ENCODE peak calls at places on chromosomes 2 and 18, in four cellular contexts. L, X, Q and I are unnamed samples.

GRCh38 chr2:98324181-98324580 is 22.1 kb upstream of the CNGA3 start:
- DNase-seq in Q (no peak), L (no peak), X (no peak), I (peak; percentile 39)

GRCh38 chr2:38248246-38248645 is 128.8 kb downstream of the ATL2 start:
- DNase-seq in Q (no peak), L (no peak), X (no peak), I (no peak)

GRCh38 chr2:126370208-126370607 is 285.8 kb upstream of the GYPC start:
- DNase-seq in L (no peak), Q (no peak), X (no peak), I (no peak)

GRCh38 chr2:61177727-61178549 is 15.9 kb downstream of the C2orf74 start:
- DNase-seq in L (peak; percentile 38), Q (no peak), X (no peak), I (no peak)

GRCh38 chr2:153403937-153404336 is 74.6 kb downstream of the RPRM start:
- DNase-seq in X (no peak), L (no peak), Q (no peak), I (no peak)

GRCh38 chr2:62794791-62795190 is 89.3 kb downstream of the EHBP1 start:
- DNase-seq in X (no peak), L (no peak), Q (no peak), I (no peak)

GRCh38 chr18:46250084-46250811 is 146.1 kb downstream of the HAUS1 start:
- DNase-seq in L (no peak), X (peak; percentile 14), Q (no peak), I (peak; percentile 56)

GRCh38 chr2:9770308-9771100 is 72.8 kb upstream of the TAF1B start:
- DNase-seq in X (peak; percentile 65), Q (peak; percentile 86), L (no peak), I (no peak)

GRCh38 chr2:108139521-108139920 is 100.2 kb upstream of the SULT1C3 start:
- DNase-seq in X (no peak), L (no peak), Q (no peak), I (no peak)

GRCh38 chr18:3919396-3920061 is 469.6 kb downstream of the TGIF1 start:
- DNase-seq in Q (no peak), L (no peak), X (no peak), I (no peak)

GRCh38 chr2:222707689-222708273 is 36.3 kb downstream of the MOGAT1 start:
- DNase-seq in Q (no peak), X (no peak), L (no peak), I (peak; percentile 67)

GRCh38 chr18:44696892-44697291 is 16.2 kb downstream of the SETBP1 start:
- DNase-seq in L (no peak), Q (no peak), X (no peak), I (no peak)

GRCh38 chr2:38163006-38163405 is 87.1 kb upstream of the CYP1B1 start:
- DNase-seq in X (no peak), Q (no peak), L (no peak), I (no peak)

GRCh38 chr2:127614731-127615130 is 31.2 kb upstream of the GPR17 start:
- DNase-seq in L (peak; percentile 5), Q (no peak), X (no peak), I (no peak)

GRCh38 chr2:237725661-237726060 is 72.9 kb upstream of the RBM44 start:
- DNase-seq in X (no peak), Q (peak; percentile 64), L (no peak), I (no peak)

GRCh38 chr18:29154196-29154757 is 977.3 kb upstream of the CDH2 start:
- DNase-seq in L (no peak), Q (no peak), X (no peak), I (no peak)

GRCh38 chr2:31688282-31688681 is 107.5 kb upstream of the SRD5A2 start:
- DNase-seq in L (no peak), X (no peak), Q (no peak), I (no peak)

GRCh38 chr2:224882291-224883171 is 159.7 kb downstream of the DOCK10 start:
- DNase-seq in L (no peak), X (no peak), Q (no peak), I (peak; percentile 91)

GRCh38 chr2:45746888-45747287 is 95.4 kb downstream of the PRKCE start:
- DNase-seq in X (no peak), L (no peak), Q (no peak), I (no peak)

GRCh38 chr18:74185860-74186259 is 37.5 kb downstream of the TIMM21 start:
- DNase-seq in X (no peak), Q (no peak), L (no peak), I (no peak)

GRCh38 chr2:123609077-123609476 is 416.0 kb upstream of the CNTNAP5 start:
- DNase-seq in X (no peak), L (no peak), Q (no peak), I (no peak)

GRCh38 chr2:27442282-27442980 is at the start of gene KRTCAP3:
- DNase-seq in L (peak; percentile 62), X (no peak), Q (no peak), I (no peak)

GRCh38 chr2:14616342-14616741 is 16.2 kb upstream of the LRATD1 start:
- DNase-seq in Q (no peak), L (no peak), X (no peak), I (no peak)